ENCODE peak calls at places on chromosome 18, in four cellular contexts. One of them, this sample, is unnamed.

GRCh38 chr18:77106331-77106730 is 26.3 kb downstream of the MBP start:
- DNase-seq in NCI-H510A treated with DMSO at 0.1 percent for 48 hours: no peak
- DNase-seq in AG08396: no peak
- DNase-seq in NCI-H460: no peak
- DNase-seq in this sample: no peak

GRCh38 chr18:6411367-6411766 is 3.3 kb downstream of the L3MBTL4 start:
- DNase-seq in NCI-H460: no peak
- DNase-seq in AG08396: no peak
- DNase-seq in NCI-H510A treated with DMSO at 0.1 percent for 48 hours: no peak
- DNase-seq in this sample: no peak

GRCh38 chr18:41881285-41881684 is 73.7 kb upstream of the PIK3C3 start:
- DNase-seq in NCI-H510A treated with DMSO at 0.1 percent for 48 hours: no peak
- DNase-seq in AG08396: peak; percentile 11
- DNase-seq in NCI-H460: no peak
- DNase-seq in this sample: no peak

GRCh38 chr18:50218432-50219197 is 23.7 kb upstream of the MYO5B start:
- DNase-seq in NCI-H510A treated with DMSO at 0.1 percent for 48 hours: no peak
- DNase-seq in NCI-H460: peak; percentile 35
- DNase-seq in AG08396: no peak
- DNase-seq in this sample: peak; percentile 50

GRCh38 chr18:3081558-3081957 is 68.6 kb upstream of the LPIN2 start:
- DNase-seq in NCI-H510A treated with DMSO at 0.1 percent for 48 hours: no peak
- DNase-seq in NCI-H460: no peak
- DNase-seq in AG08396: no peak
- DNase-seq in this sample: no peak

GRCh38 chr18:36078751-36079529 is 11.6 kb upstream of the RPRD1A start:
- DNase-seq in NCI-H510A treated with DMSO at 0.1 percent for 48 hours: no peak
- DNase-seq in NCI-H460: no peak
- DNase-seq in AG08396: no peak
- DNase-seq in this sample: no peak

GRCh38 chr18:10499230-10499629 is 26.6 kb upstream of the NAPG start:
- DNase-seq in NCI-H460: no peak
- DNase-seq in NCI-H510A treated with DMSO at 0.1 percent for 48 hours: no peak
- DNase-seq in AG08396: no peak
- DNase-seq in this sample: no peak

GRCh38 chr18:74234326-74235171 is 57.2 kb downstream of the CYB5A start:
- DNase-seq in NCI-H460: peak; percentile 49
- DNase-seq in AG08396: peak; percentile 24
- DNase-seq in NCI-H510A treated with DMSO at 0.1 percent for 48 hours: no peak
- DNase-seq in this sample: no peak

GRCh38 chr18:38751897-38752296 is 1186.3 kb upstream of the CELF4 start:
- DNase-seq in NCI-H460: no peak
- DNase-seq in NCI-H510A treated with DMSO at 0.1 percent for 48 hours: no peak
- DNase-seq in AG08396: no peak
- DNase-seq in this sample: no peak

GRCh38 chr18:3340682-3341097 is 78.8 kb downstream of the MYL12B start:
- DNase-seq in NCI-H460: no peak
- DNase-seq in NCI-H510A treated with DMSO at 0.1 percent for 48 hours: peak; percentile 39
- DNase-seq in AG08396: no peak
- DNase-seq in this sample: peak; percentile 35

GRCh38 chr18:13619505-13620205 is 106.7 kb downstream of the FAM210A start:
- DNase-seq in NCI-H460: no peak
- DNase-seq in AG08396: no peak
- DNase-seq in NCI-H510A treated with DMSO at 0.1 percent for 48 hours: no peak
- DNase-seq in this sample: no peak

GRCh38 chr18:37537868-37538525 is 27.6 kb downstream of the CELF4 start:
- DNase-seq in AG08396: peak; percentile 91
- DNase-seq in NCI-H510A treated with DMSO at 0.1 percent for 48 hours: peak; percentile 86
- DNase-seq in NCI-H460: peak; percentile 38
- DNase-seq in this sample: peak; percentile 53

GRCh38 chr18:11203998-11204397 is 54.6 kb upstream of the PIEZO2 start:
- DNase-seq in NCI-H510A treated with DMSO at 0.1 percent for 48 hours: no peak
- DNase-seq in AG08396: no peak
- DNase-seq in NCI-H460: no peak
- DNase-seq in this sample: no peak

GRCh38 chr18:3447895-3448844 is 1.8 kb upstream of the TGIF1 start:
- DNase-seq in NCI-H460: peak; percentile 96
- DNase-seq in NCI-H510A treated with DMSO at 0.1 percent for 48 hours: peak; percentile 98
- DNase-seq in AG08396: peak; percentile 86
- DNase-seq in this sample: peak; percentile 87